ENCODE peak calls at places on chromosomes 12 and 14, in ten cellular contexts. H is spleen, A is breast epithelium, Y is HCT116, W is upper lobe of left lung, G is stomach, J is prostate gland, D is HepG2, F is sigmoid colon, S is GM23338. I is an unnamed sample. For H3K4me1, the result is how much of the 10 kb centered on the place peaks cover.

GRCh38 chr14:70821916-70822705 is 12.8 kb upstream of the MAP3K9 start:
- DNase-seq in H (peak), A (no peak), Y (no peak), W (peak), G (peak), J (peak), D (no peak), F (peak), S (peak), I (peak)

GRCh38 chr12:18700254-18700653 is 37.6 kb downstream of the PLCZ1 start:
- DNase-seq in H (no peak), A (no peak), Y (no peak), W (no peak), G (no peak), J (no peak), D (no peak), F (no peak), S (no peak), I (no peak)

GRCh38 chr14:71142375-71143038 is 235.2 kb downstream of the PCNX1 start:
- DNase-seq in H (no peak), A (no peak), Y (no peak), W (no peak), G (no peak), J (no peak), D (no peak), F (no peak), S (no peak), I (peak)

GRCh38 chr12:123472438-123472849 is 14.5 kb downstream of the SNRNP35 start:
- DNase-seq in H (no peak), A (no peak), Y (no peak), W (no peak), G (no peak), J (no peak), D (peak), F (no peak), S (no peak), I (no peak)

GRCh38 chr12:109126781-109127180 is 10.4 kb downstream of the ACACB start:
- DNase-seq in H (no peak), A (no peak), Y (no peak), W (no peak), G (no peak), J (no peak), D (no peak), F (peak), S (no peak), I (no peak)

GRCh38 chr12:6925543-6926279 is 2.0 kb upstream of the ATN1 start:
- DNase-seq in H (peak), A (peak), Y (peak), W (no peak), G (peak), J (peak), D (no peak), F (peak), S (peak), I (no peak)

GRCh38 chr12:1457901-1458300 is 136.5 kb downstream of the FBXL14 start:
- DNase-seq in H (no peak), A (peak), Y (no peak), W (no peak), G (no peak), J (no peak), D (no peak), F (no peak), S (no peak), I (no peak)

GRCh38 chr14:96762650-96763049 is 34.5 kb upstream of the VRK1 start:
- DNase-seq in H (no peak), A (no peak), Y (peak), W (no peak), G (no peak), J (no peak), D (peak), F (no peak), S (peak), I (no peak)

GRCh38 chr12:102429755-102430154 is 50.6 kb downstream of the IGF1 start:
- DNase-seq in H (no peak), A (no peak), Y (no peak), W (no peak), G (no peak), J (no peak), D (no peak), F (peak), S (no peak), I (peak)

GRCh38 chr14:37150414-37150813 is 22.0 kb downstream of the SLC25A21 start:
- DNase-seq in H (no peak), A (no peak), Y (no peak), W (no peak), G (no peak), J (no peak), D (peak), F (no peak), S (peak), I (no peak)

GRCh38 chr12:126198966-126199692 is 1133.9 kb downstream of the AACS start:
- DNase-seq in H (no peak), A (peak), Y (no peak), W (no peak), G (peak), J (no peak), D (no peak), F (no peak), S (no peak), I (no peak)

GRCh38 chr12:101051901-101052550 is 158.0 kb downstream of the SLC5A8 start:
- DNase-seq in H (no peak), A (no peak), Y (peak), W (no peak), G (no peak), J (no peak), D (peak), F (no peak), S (no peak), I (no peak)

GRCh38 chr12:116598341-116599284 is 39.4 kb downstream of the MAP1LC3B2 start:
- DNase-seq in H (no peak), A (no peak), Y (no peak), W (no peak), G (no peak), J (no peak), D (no peak), F (no peak), S (no peak), I (no peak)

GRCh38 chr12:25789520-25789919 is 169.0 kb upstream of the RASSF8 start:
- DNase-seq in H (no peak), A (no peak), Y (no peak), W (no peak), G (no peak), J (no peak), D (no peak), F (no peak), S (no peak), I (no peak)

GRCh38 chr12:22190-22529 is 44.4 kb upstream of the IQSEC3 start:
- DNase-seq in H (no peak), A (no peak), Y (no peak), W (no peak), G (no peak), J (no peak), D (peak), F (no peak), S (no peak), I (peak)

GRCh38 chr14:31489680-31490079 is 1.8 kb upstream of the GPR33 start:
- DNase-seq in H (no peak), A (no peak), Y (no peak), W (no peak), G (no peak), J (no peak), D (no peak), F (no peak), S (no peak), I (no peak)

GRCh38 chr12:50555471-50555885 is 50.7 kb downstream of the DIP2B start:
- DNase-seq in H (no peak), A (no peak), Y (no peak), W (no peak), G (no peak), J (no peak), D (no peak), F (no peak), S (no peak), I (no peak)

GRCh38 chr12:99455350-99456037 is 192.1 kb upstream of the GARIN6 start:
- DNase-seq in H (no peak), A (peak), Y (peak), W (no peak), G (no peak), J (no peak), D (no peak), F (no peak), S (peak), I (no peak)

GRCh38 chr12:65302891-65303290 is 24.4 kb downstream of the MSRB3 start:
- DNase-seq in H (no peak), A (no peak), Y (no peak), W (no peak), G (no peak), J (no peak), D (no peak), F (no peak), S (no peak), I (no peak)

GRCh38 chr12:24595652-24596235 is 353.2 kb downstream of the BCAT1 start:
- DNase-seq in H (no peak), A (no peak), Y (no peak), W (no peak), G (no peak), J (no peak), D (peak), F (no peak), S (peak), I (no peak)

GRCh38 chr14:76456200-76456599 is 80.3 kb downstream of the ESRRB start:
- DNase-seq in H (no peak), A (no peak), Y (peak), W (no peak), G (no peak), J (no peak), D (peak), F (no peak), S (peak), I (no peak)

GRCh38 chr14:104546591-104547309 is 32.8 kb upstream of the C14orf180 start:
- DNase-seq in H (no peak), A (no peak), Y (no peak), W (no peak), G (no peak), J (no peak), D (no peak), F (peak), S (no peak), I (peak)

GRCh38 chr12:129877383-129877782 is 26.4 kb downstream of the TMEM132D start:
- DNase-seq in H (no peak), A (no peak), Y (no peak), W (no peak), G (no peak), J (no peak), D (no peak), F (no peak), S (no peak), I (no peak)

GRCh38 chr14:95549656-95550585 is 15.1 kb downstream of the GLRX5 start:
- DNase-seq in H (no peak), A (no peak), Y (no peak), W (no peak), G (peak), J (no peak), D (peak), F (no peak), S (no peak), I (peak)

GRCh38 chr14:104048758-104049496 is 36.6 kb upstream of the ASPG start:
- DNase-seq in H (no peak), A (no peak), Y (no peak), W (no peak), G (no peak), J (no peak), D (no peak), F (no peak), S (no peak), I (no peak)

GRCh38 chr12:30519535-30519934 is 176.1 kb downstream of the IPO8 start:
- DNase-seq in H (no peak), A (no peak), Y (no peak), W (no peak), G (peak), J (no peak), D (no peak), F (no peak), S (no peak), I (no peak)

GRCh38 chr14:22664261-22664660 is 20.1 kb upstream of the OR6J1 start:
- DNase-seq in H (no peak), A (no peak), Y (no peak), W (no peak), G (no peak), J (no peak), D (peak), F (no peak), S (no peak), I (no peak)

GRCh38 chr14:31990959-31991541 is 86.1 kb upstream of the ARHGAP5 start:
- DNase-seq in H (no peak), A (no peak), Y (no peak), W (no peak), G (no peak), J (no peak), D (peak), F (no peak), S (no peak), I (no peak)

GRCh38 chr12:25977047-25977446 is 18.6 kb downstream of the RASSF8 start:
- DNase-seq in H (no peak), A (no peak), Y (no peak), W (no peak), G (no peak), J (no peak), D (no peak), F (peak), S (no peak), I (no peak)

GRCh38 chr12:120654656-120655055 is 14.2 kb downstream of the CABP1 start:
- DNase-seq in H (no peak), A (no peak), Y (no peak), W (no peak), G (no peak), J (no peak), D (no peak), F (peak), S (no peak), I (no peak)

GRCh38 chr12:42912367-42912766 is 322.8 kb upstream of the PRICKLE1 start:
- DNase-seq in H (no peak), A (no peak), Y (no peak), W (no peak), G (no peak), J (no peak), D (no peak), F (no peak), S (no peak), I (no peak)

GRCh38 chr12:45269407-45269741 is 53.5 kb downstream of the ANO6 start:
- DNase-seq in H (no peak), A (no peak), Y (no peak), W (no peak), G (no peak), J (no peak), D (no peak), F (no peak), S (no peak), I (no peak)

GRCh38 chr12:106753526-106753925 is 21.0 kb upstream of the RIC8B start:
- DNase-seq in H (peak), A (no peak), Y (no peak), W (no peak), G (peak), J (no peak), D (no peak), F (no peak), S (no peak), I (no peak)

GRCh38 chr12:131007031-131007793 is 53.5 kb downstream of the ADGRD1 start:
- DNase-seq in H (peak), A (no peak), Y (no peak), W (no peak), G (peak), J (peak), D (peak), F (peak), S (no peak), I (no peak)

GRCh38 chr12:89949457-89950195 is 241.0 kb upstream of the ATP2B1 start:
- DNase-seq in H (no peak), A (no peak), Y (no peak), W (no peak), G (no peak), J (peak), D (peak), F (no peak), S (peak), I (no peak)

GRCh38 chr14:57748279-57748678 is 117.6 kb downstream of the SLC35F4 start:
- DNase-seq in H (no peak), A (no peak), Y (no peak), W (no peak), G (no peak), J (no peak), D (no peak), F (no peak), S (no peak), I (no peak)

GRCh38 chr14:33916663-33917565 is 34.0 kb downstream of the EGLN3 start:
- DNase-seq in H (no peak), A (no peak), Y (no peak), W (no peak), G (no peak), J (no peak), D (no peak), F (no peak), S (no peak), I (no peak)

GRCh38 chr14:100930270-100930669 is 26.7 kb upstream of the RTL1 start:
- DNase-seq in H (no peak), A (no peak), Y (no peak), W (no peak), G (no peak), J (no peak), D (no peak), F (no peak), S (no peak), I (no peak)

DNA sequence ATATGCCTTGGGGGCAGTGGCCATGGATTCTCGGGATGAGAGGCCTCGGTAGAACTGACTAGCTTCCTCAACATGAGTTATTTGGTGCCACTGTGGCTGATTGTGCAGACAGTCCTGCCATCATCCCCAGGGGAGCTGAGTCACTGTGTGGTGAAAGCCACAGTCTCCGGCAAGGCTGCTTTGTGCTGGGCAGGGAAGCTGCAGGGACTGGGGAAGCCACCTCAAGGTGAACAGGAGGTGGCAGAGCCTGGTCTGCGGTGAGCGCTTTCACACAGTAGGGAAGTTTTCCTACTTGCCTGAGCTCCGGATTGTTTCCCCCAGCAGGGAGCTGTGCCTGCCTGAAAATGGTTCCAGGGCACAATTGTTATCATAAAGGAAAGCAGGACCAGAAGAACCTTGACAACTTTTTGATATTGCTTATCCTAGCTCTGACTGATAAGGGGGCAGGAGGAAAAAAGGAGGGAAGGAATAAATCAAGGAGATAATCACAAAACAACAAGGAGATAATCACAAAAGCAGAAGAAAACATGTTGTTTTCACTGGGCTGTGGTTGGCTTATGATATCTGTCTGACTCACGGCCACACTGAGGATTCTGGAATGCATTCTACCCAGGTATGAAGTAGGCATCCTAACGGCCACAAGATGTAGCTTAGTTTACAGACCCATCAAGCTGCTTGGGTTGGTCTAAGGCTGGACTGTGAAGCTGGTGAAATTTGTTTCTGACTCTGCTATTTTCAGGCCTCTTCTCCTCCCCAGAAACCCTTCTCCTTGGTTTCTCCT is 32.2 kb upstream of the GNG2 start:
- DNase-seq in H (peak), A (no peak), Y (peak), W (no peak), G (peak), J (no peak), D (no peak), F (no peak), S (no peak), I (no peak)
- H3K27ac ChIP-seq in H (no peak), A (no peak), Y (no peak), W (no peak), G (no peak), J (no peak), D (no peak), F (no peak), S (no peak), I (no peak)

DNA sequence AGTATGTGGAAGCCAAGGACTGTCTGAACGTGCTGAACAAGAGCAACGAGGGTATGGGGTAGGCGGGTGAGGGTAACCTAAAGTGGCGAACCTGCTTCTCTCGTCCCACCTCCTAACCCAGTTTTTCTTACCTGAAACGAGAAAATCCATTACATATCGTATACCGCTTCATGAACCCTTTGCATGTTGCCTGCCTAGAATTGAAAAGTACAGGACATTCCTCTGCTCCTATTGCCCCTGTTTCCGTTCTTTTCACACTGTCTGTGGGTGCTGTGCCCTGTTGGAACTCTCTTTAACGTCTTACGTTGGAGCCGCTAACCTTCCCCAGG is 513 bp downstream of the PFDN5 start:
- DNase-seq in H (no peak), A (no peak), Y (no peak), W (no peak), G (no peak), J (no peak), D (no peak), F (no peak), S (no peak), I (no peak)
- H3K4me1 ChIP-seq in H (half or more), A (under half), Y (under half), W (under half), G (under half), J (under half), D (under half), F (under half), S (under half), I (half or more)

GRCh38 chr12:64181504-64182291 is 40.4 kb downstream of the KICS2 start:
- DNase-seq in H (no peak), A (peak), Y (peak), W (no peak), G (peak), J (peak), D (peak), F (peak), S (peak), I (no peak)
- TF ChIP-seq POLR2AphosphoS5 in H (no peak), A (peak), Y (peak), W (peak), G (no peak), J (peak), D (no peak), F (peak), S (no peak), I (no peak)

GRCh38 chr12:105352940-105353635 is 22.6 kb downstream of the C12orf75 start:
- DNase-seq in H (no peak), A (peak), Y (no peak), W (no peak), G (peak), J (peak), D (no peak), F (no peak), S (peak), I (no peak)
- H3K27ac ChIP-seq in H (no peak), A (peak), Y (no peak), W (no peak), G (no peak), J (peak), D (no peak), F (no peak), S (no peak), I (no peak)

DNA sequence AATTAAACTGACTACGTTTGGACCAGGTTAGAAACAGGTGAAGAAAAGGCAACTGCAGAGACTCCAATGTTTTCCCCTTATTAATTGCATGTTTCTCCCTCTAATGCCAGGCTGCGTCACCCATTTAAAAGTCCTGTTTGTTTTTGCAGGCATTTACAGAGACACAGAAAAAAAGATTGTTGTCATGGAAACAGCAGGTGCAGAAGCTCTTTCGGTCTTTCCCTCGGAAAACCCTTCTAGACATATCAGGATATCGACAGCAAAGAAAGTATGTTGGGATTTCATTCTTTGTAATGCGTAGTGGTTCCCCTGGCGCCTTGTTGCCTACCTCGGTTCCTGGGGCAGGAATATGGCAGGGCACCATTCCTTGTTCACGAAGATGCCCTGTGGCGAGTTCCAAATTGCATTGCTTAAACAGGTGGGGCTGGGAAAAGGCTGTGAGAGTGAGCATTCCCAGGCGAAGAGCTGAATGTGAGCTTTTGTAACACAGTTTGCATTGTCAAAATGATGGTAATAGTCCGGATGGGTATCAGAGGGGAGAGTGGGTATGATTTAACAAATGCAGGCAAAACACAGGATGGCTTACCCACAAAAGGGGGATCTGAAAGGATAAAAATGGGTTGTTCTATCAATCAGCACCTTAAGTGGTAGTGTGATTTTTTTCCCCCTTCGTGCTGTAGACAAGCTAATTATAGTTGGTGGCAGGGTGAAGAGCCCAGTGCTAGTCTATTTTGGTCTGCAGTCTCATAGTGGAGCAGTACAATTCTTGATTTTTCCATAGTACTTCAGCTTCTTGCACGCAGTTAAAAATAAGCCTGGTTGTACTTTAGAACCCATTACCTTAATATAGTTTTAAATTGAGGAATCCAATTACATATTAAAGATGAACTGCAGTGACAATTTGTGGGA is 132.4 kb downstream of the GCH1 start:
- DNase-seq in H (no peak), A (no peak), Y (no peak), W (no peak), G (no peak), J (no peak), D (no peak), F (no peak), S (no peak), I (no peak)
- H3K4me1 ChIP-seq in H (under half), A (under half), Y (under half), W (under half), G (under half), J (under half), D (under half), F (under half), S (under half), I (under half)

I was measured in suprapubic skin.